ENCODE peak calls at places on chromosomes 6 and 20, in four cellular contexts. W, Z, D and C are unnamed samples.
A peak's percentile ranks its signal among the peaks of the same experiment; 100 is the strongest.

GRCh38 chr6:72659754-72660153 is 37.9 kb downstream of the KCNQ5 start:
- DNase-seq in D (no peak), Z (no peak), W (no peak), C (no peak)

GRCh38 chr6:11354019-11354418 is 121.6 kb upstream of the NEDD9 start:
- DNase-seq in Z (no peak), D (peak; percentile 90), W (peak; percentile 85), C (no peak)

GRCh38 chr6:136326038-136326561 is 36.5 kb upstream of the BCLAF1 start:
- DNase-seq in W (no peak), D (peak; percentile 30), Z (no peak), C (no peak)

GRCh38 chr20:58855506-58856314 is 3.2 kb downstream of the GNAS start:
- DNase-seq in D (no peak), W (no peak), Z (no peak), C (no peak)

GRCh38 chr20:31836853-31837608 is 8.4 kb downstream of the FOXS1 start:
- DNase-seq in W (no peak), Z (no peak), D (peak; percentile 29), C (no peak)

GRCh38 chr20:50678213-50678898 is 13.0 kb downstream of the RIPOR3 start:
- DNase-seq in Z (no peak), W (no peak), D (peak; percentile 77), C (no peak)

GRCh38 chr6:53938810-53939209 is 144.0 kb downstream of the LRRC1 start:
- DNase-seq in D (peak; percentile 21), W (no peak), Z (no peak), C (no peak)

GRCh38 chr6:45422541-45423110 is 44.9 kb upstream of the SUPT3H start:
- DNase-seq in W (peak; percentile 81), D (peak; percentile 76), Z (no peak), C (peak; percentile 33)

GRCh38 chr6:81613606-81614005 is 138.9 kb downstream of the TENT5A start:
- DNase-seq in W (no peak), Z (no peak), D (peak; percentile 77), C (no peak)

GRCh38 chr20:50967621-50968020 is 9.0 kb downstream of the MOCS3 start:
- DNase-seq in Z (no peak), D (no peak), W (no peak), C (no peak)

GRCh38 chr6:100300221-100300736 is 164.4 kb downstream of the SIM1 start:
- DNase-seq in D (peak; percentile 87), W (no peak), Z (no peak), C (no peak)

GRCh38 chr6:37709250-37709931 is 11.7 kb upstream of the MDGA1 start:
- DNase-seq in Z (no peak), W (no peak), D (no peak), C (no peak)

GRCh38 chr6:54291738-54292137 is 16.5 kb upstream of the TINAG start:
- DNase-seq in D (peak; percentile 56), Z (no peak), W (no peak), C (no peak)

GRCh38 chr20:9503530-9504251 is 10.7 kb upstream of the LAMP5 start:
- DNase-seq in D (peak; percentile 5), Z (no peak), W (no peak), C (no peak)

GRCh38 chr6:73790572-73790971 is 94.6 kb downstream of the CD109 start:
- DNase-seq in W (no peak), Z (no peak), D (no peak), C (no peak)

GRCh38 chr6:130625825-130626500 is 201.2 kb upstream of the SMLR1 start:
- DNase-seq in W (no peak), D (peak; percentile 17), Z (no peak), C (no peak)

GRCh38 chr6:63554782-63555181 is 17.5 kb upstream of the LOC128125822 start:
- DNase-seq in D (no peak), Z (no peak), W (no peak), C (no peak)

GRCh38 chr6:147099974-147100373 is 104.2 kb upstream of the STXBP5 start:
- DNase-seq in Z (no peak), D (peak; percentile 76), W (no peak), C (no peak)

GRCh38 chr6:14550817-14551216 is 433.2 kb downstream of the CD83 start:
- DNase-seq in D (peak; percentile 15), W (no peak), Z (no peak), C (no peak)

DNA sequence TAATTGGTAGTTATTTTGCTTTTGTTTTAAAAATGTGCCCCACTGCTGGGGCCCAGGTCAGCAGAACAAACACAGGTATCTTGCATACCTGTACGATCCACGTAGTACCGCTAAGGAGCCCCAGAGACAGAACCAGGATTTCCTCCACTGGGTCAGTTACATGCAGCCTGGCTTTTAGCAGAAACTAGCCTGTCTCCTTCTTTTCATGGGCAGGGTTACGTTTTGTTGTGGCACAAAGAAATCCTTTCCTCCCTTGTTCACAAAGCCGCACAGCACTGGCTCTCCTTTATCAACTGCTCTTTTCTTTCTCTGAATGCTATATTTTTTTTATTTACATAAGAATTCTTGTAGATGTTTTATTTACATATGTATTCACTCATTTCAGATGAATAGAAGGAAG is 190.3 kb upstream of the POU3F2 start:
- DNase-seq in D (no peak), Z (no peak), W (no peak), C (no peak)
- H3K27ac ChIP-seq in D (no peak overlapping the region), Z (no peak overlapping the region), W (no peak overlapping the region), C (no peak overlapping the region)

DNA sequence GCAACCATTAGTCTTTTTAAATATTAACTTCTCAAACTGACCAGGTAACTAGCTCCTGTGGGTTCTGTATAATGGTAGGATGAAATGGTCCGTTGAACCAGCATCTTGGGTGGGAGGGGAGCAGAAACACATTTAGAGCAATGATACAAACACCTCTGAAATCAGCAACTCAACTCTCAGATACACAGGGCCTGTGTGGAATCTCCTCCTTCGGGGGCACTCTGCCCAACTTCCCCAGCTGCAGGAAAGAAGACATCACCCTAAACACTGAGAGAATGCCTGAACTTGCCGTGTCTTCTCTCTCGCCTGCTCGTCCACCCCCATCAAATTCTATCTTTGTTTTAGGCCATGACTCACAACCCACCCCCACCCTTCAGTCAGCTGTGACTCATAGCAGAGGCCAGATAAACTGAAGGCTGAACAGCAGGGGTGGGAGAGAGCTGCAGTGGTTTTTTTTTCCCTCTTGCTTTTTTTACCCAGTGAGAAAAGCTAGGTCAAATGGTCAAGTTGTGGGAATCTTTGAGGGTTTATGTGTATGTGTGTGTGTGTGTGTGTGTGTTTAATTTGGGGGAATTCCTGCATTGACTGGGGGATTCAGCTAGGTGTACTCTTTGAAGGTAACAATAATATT is 593.4 kb upstream of the JAG1 start:
- DNase-seq in D (peak; percentile 96), Z (no peak), W (no peak), C (peak; percentile 68)
- H3K27ac ChIP-seq in D (peak overlapping the region; percentile 89), Z (peak overlapping the region; percentile 63), W (no peak overlapping the region), C (peak overlapping the region; percentile 26)

DNA sequence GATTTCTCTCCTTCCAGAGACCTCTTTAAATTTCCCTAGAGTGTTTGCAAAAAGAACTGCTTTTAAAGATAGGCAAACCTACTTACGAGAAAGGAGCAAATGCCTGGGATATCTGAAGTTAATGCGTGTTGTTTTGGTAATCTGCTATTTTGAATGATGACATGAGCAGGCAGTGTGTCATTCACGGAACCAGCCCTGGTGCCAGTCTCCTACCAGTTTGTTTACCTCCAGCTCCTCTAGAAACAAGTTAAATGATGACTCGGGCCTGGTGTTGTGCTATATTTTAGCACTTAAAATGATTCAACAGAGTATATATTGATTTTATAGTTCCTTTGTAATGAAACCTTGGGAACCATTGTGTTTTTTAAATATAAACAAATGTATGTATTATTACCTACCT is 41.1 kb upstream of the MAP3K4 start:
- DNase-seq in Z (no peak), W (no peak), D (peak; percentile 38), C (peak; percentile 50)
- H3K27ac ChIP-seq in Z (no peak overlapping the region), W (no peak overlapping the region), D (peak overlapping the region; percentile 29), C (peak overlapping the region; percentile 72)

DNA sequence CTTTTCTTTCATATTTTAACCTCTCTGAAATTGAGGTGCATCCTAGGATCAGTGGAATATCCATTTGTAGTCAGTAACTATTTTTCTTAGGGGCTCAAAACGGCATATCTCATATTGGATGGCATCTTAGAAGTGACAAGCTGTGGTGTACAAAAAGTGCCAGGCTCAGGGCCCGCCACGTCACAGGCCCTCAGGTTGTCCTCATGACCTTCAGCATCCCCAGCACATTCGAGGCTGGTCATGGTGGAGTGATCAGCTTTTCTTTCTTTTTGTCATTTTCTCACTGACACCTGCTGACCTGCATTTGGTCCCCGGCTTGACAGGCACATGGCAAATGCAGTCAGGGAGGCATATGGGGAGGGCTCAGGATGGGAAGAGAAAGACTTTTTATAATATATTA is 7.1 kb upstream of the E2F1 start:
- DNase-seq in Z (no peak), D (no peak), W (no peak), C (no peak)
- H3K27ac ChIP-seq in Z (peak overlapping the region; percentile 94), D (no peak overlapping the region), W (no peak overlapping the region), C (peak overlapping the region; percentile 50)